ENCODE peak calls at places on chromosomes 16 and 17, in four cellular contexts. U, J, A and Q are unnamed samples.

GRCh38 chr16:81539009-81539820 is 94.6 kb downstream of the CMIP start:
- DNase-seq in U (no peak), J (no peak), A (no peak), Q (no peak)

GRCh38 chr16:87693827-87694226 is 72.0 kb downstream of the KLHDC4 start:
- DNase-seq in U (no peak), J (no peak), A (no peak), Q (no peak)

GRCh38 chr16:30417447-30418349 is 10.3 kb downstream of the ZNF771 start:
- DNase-seq in U (peak; percentile 70), J (peak; percentile 93), A (peak; percentile 15), Q (peak; percentile 97)

GRCh38 chr16:4160663-4161436 is 44.6 kb upstream of the ADCY9 start:
- DNase-seq in U (no peak), J (no peak), A (no peak), Q (no peak)

GRCh38 chr17:31433091-31433790 is 41.8 kb downstream of the RAB11FIP4 start:
- DNase-seq in U (no peak), J (peak; percentile 66), A (no peak), Q (no peak)

GRCh38 chr16:49484454-49484853 is 110.8 kb downstream of the C16orf78 start:
- DNase-seq in U (no peak), J (no peak), A (peak; percentile 43), Q (peak; percentile 59)

GRCh38 chr17:35740997-35741931 is 9.8 kb downstream of the RASL10B start:
- DNase-seq in U (no peak), J (no peak), A (no peak), Q (no peak)

GRCh38 chr17:44007346-44008204 is 3.2 kb downstream of the NAGS start:
- DNase-seq in U (no peak), J (no peak), A (no peak), Q (peak; percentile 65)

GRCh38 chr17:61402978-61403845 is 3.6 kb downstream of the TBX2 start:
- DNase-seq in U (no peak), J (no peak), A (no peak), Q (no peak)

GRCh38 chr17:52930145-52930544 is 771.6 kb upstream of the CA10 start:
- DNase-seq in U (no peak), J (no peak), A (no peak), Q (no peak)

GRCh38 chr16:66604376-66605176 is at the start of gene CMTM3:
- DNase-seq in U (peak; percentile 58), J (peak; percentile 81), A (no peak), Q (peak; percentile 92)

GRCh38 chr16:25089346-25089745 is 22.2 kb upstream of the LCMT1 start:
- DNase-seq in U (no peak), J (no peak), A (no peak), Q (no peak)

GRCh38 chr16:1938910-1939309 is 4.1 kb downstream of the MSRB1 start:
- DNase-seq in U (no peak), J (no peak), A (no peak), Q (no peak)

GRCh38 chr16:50276801-50277560 is 10.6 kb downstream of the ADCY7 start:
- DNase-seq in U (no peak), J (peak; percentile 27), A (no peak), Q (no peak)